ENCODE peak calls at places on chromosomes 7 and 10, in nine cellular contexts. I is A673, C is heart left ventricle, O is astrocyte, D is upper lobe of left lung, P is breast epithelium, T is left ventricle myocardium inferior, F is neural progenitor cell, U is OCI-LY7. A is an unnamed sample.

GRCh38 chr10:70680899-70681730 is 8.8 kb downstream of the ADAMTS14 start:
- DNase-seq in I (no peak), C (no peak), O (no peak), D (no peak), P (no peak), T (no peak), F (no peak), U (no peak), A (no peak)

GRCh38 chr7:48429117-48429516 is 257.9 kb downstream of the ABCA13 start:
- DNase-seq in I (no peak), C (no peak), O (no peak), D (no peak), P (no peak), T (no peak), F (no peak), U (no peak), A (no peak)

GRCh38 chr10:58436071-58436470 is 50.9 kb downstream of the TFAM start:
- DNase-seq in I (peak; percentile 45), C (no peak), O (peak; percentile 50), D (no peak), P (no peak), T (no peak), F (no peak), U (peak; percentile 7), A (peak; percentile 33)

GRCh38 chr10:52772623-52773022 is at the start of gene MBL2:
- DNase-seq in I (no peak), C (no peak), O (no peak), D (no peak), P (no peak), T (no peak), F (no peak), U (no peak), A (no peak)

GRCh38 chr7:128108641-128109423 is 77.6 kb upstream of the LRRC4 start:
- DNase-seq in I (no peak), C (no peak), O (no peak), D (no peak), P (peak; percentile 31), T (no peak), F (no peak), U (peak; percentile 93), A (no peak)

GRCh38 chr10:84224411-84225028 is 824 bp downstream of the LRIT2 start:
- DNase-seq in I (peak; percentile 21), C (no peak), O (no peak), D (no peak), P (no peak), T (no peak), F (peak; percentile 81), U (peak; percentile 7), A (no peak)

GRCh38 chr10:123967626-123968243 is 76.1 kb upstream of the CPXM2 start:
- DNase-seq in I (peak; percentile 65), C (peak; percentile 70), O (peak; percentile 3), D (peak; percentile 88), P (peak; percentile 79), T (peak; percentile 58), F (peak; percentile 87), U (peak; percentile 50), A (peak; percentile 81)

GRCh38 chr7:152158801-152159587 is 133.5 kb downstream of the GALNT11 start:
- DNase-seq in I (no peak), C (no peak), O (no peak), D (no peak), P (no peak), T (no peak), F (no peak), U (peak; percentile 93), A (no peak)

GRCh38 chr7:111126987-111127386 is 36.1 kb downstream of the LRRN3 start:
- DNase-seq in I (no peak), C (no peak), O (peak; percentile 54), D (no peak), P (no peak), T (no peak), F (no peak), U (no peak), A (no peak)

GRCh38 chr7:34622771-34623250 is 35.2 kb upstream of the NPSR1 start:
- DNase-seq in I (no peak), C (no peak), O (no peak), D (no peak), P (no peak), T (no peak), F (no peak), U (no peak), A (no peak)

GRCh38 chr7:133859191-133859590 is 267.9 kb upstream of the LRGUK start:
- DNase-seq in I (peak; percentile 93), C (no peak), O (no peak), D (no peak), P (no peak), T (no peak), F (no peak), U (no peak), A (no peak)

GRCh38 chr7:28556671-28557070 is 144.4 kb downstream of the CREB5 start:
- DNase-seq in I (no peak), C (no peak), O (no peak), D (no peak), P (no peak), T (no peak), F (no peak), U (no peak), A (no peak)

GRCh38 chr7:135650831-135651573 is 11.3 kb upstream of the STMP1 start:
- DNase-seq in I (no peak), C (no peak), O (peak; percentile 94), D (no peak), P (no peak), T (no peak), F (no peak), U (no peak), A (no peak)

GRCh38 chr10:77823811-77824542 is 102.6 kb downstream of the DLG5 start:
- DNase-seq in I (no peak), C (peak; percentile 5), O (no peak), D (no peak), P (no peak), T (no peak), F (no peak), U (no peak), A (no peak)

GRCh38 chr10:5447611-5448071 is 35.3 kb downstream of the NET1 start:
- DNase-seq in I (no peak), C (no peak), O (no peak), D (no peak), P (no peak), T (no peak), F (peak; percentile 33), U (peak; percentile 42), A (no peak)

GRCh38 chr10:5445006-5445405 is 32.6 kb downstream of the NET1 start:
- DNase-seq in I (no peak), C (no peak), O (no peak), D (no peak), P (no peak), T (no peak), F (no peak), U (no peak), A (peak; percentile 64)

GRCh38 chr10:5447071-5447470 is 34.7 kb downstream of the NET1 start:
- DNase-seq in I (no peak), C (no peak), O (peak; percentile 47), D (no peak), P (no peak), T (no peak), F (no peak), U (no peak), A (no peak)

GRCh38 chr10:5448333-5449048 is 36.1 kb downstream of the NET1 start:
- DNase-seq in I (no peak), C (no peak), O (no peak), D (no peak), P (no peak), T (no peak), F (no peak), U (no peak), A (no peak)

GRCh38 chr10:5446390-5446926 is 34.1 kb downstream of the NET1 start:
- DNase-seq in I (peak; percentile 92), C (peak; percentile 93), O (peak; percentile 68), D (peak; percentile 98), P (peak; percentile 90), T (peak; percentile 92), F (peak; percentile 97), U (peak; percentile 87), A (peak; percentile 95)
- TF ChIP-seq CTCF in I (no peak), C (no peak), O (no peak), D (no peak), P (no peak), T (no peak), F (no peak), U (no peak), A (no peak)

GRCh38 chr10:97539523-97540200 is 32.9 kb upstream of the ANKRD2 start:
- DNase-seq in I (no peak), C (peak; percentile 54), O (peak; percentile 85), D (no peak), P (no peak), T (no peak), F (peak; percentile 47), U (no peak), A (no peak)
- H3K4me1 ChIP-seq in I (peaks cover 20% of the 10 kb centered on the region), C (peaks cover 46% of the 10 kb centered on the region), O (peaks cover 59% of the 10 kb centered on the region), D (peaks cover 44% of the 10 kb centered on the region), P (peaks cover 14% of the 10 kb centered on the region), T (peaks cover 62% of the 10 kb centered on the region), F (peaks cover 18% of the 10 kb centered on the region), U (no peaks in the 10 kb centered on the region), A (no peaks in the 10 kb centered on the region)

GRCh38 chr10:86045896-86046295 is 320.7 kb downstream of the GRID1 start:
- DNase-seq in I (no peak), C (no peak), O (no peak), D (no peak), P (no peak), T (no peak), F (no peak), U (no peak), A (no peak)

GRCh38 chr10:86042161-86042560 is 324.4 kb downstream of the GRID1 start:
- DNase-seq in I (no peak), C (no peak), O (no peak), D (no peak), P (no peak), T (no peak), F (no peak), U (no peak), A (no peak)

GRCh38 chr10:86044029-86044428 is 322.6 kb downstream of the GRID1 start:
- DNase-seq in I (no peak), C (no peak), O (no peak), D (no peak), P (no peak), T (no peak), F (no peak), U (no peak), A (no peak)

GRCh38 chr10:86041116-86041515 is 325.5 kb downstream of the GRID1 start:
- DNase-seq in I (no peak), C (no peak), O (no peak), D (no peak), P (no peak), T (no peak), F (no peak), U (no peak), A (no peak)

DNA sequence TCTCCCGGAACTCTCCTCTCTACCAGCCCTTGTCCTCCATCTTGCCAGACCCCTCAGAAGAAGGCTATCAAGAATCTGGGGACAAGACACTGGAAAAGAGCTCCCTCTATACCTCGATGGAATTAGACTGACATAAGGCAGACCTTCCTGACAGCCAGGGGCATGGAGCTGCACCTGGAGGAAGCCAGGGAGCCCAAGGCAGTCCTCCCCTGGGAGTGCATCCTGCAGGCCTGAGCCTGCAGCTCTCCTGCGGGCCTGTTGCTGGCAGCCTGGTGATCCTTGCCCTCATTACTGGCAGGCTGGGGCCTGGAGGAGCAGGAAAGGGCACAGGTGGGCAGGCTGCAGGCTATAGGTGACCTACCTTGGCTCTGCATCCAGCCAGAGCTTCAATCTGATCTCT is 323.4 kb downstream of the GRID1 start:
- DNase-seq in I (no peak), C (no peak), O (no peak), D (no peak), P (no peak), T (no peak), F (no peak), U (no peak), A (no peak)
- TF ChIP-seq CTCF in I (no peak), C (no peak), O (no peak), D (no peak), P (no peak), T (no peak), F (no peak), U (no peak), A (no peak)

GRCh38 chr7:107932851-107933250 is 41.9 kb downstream of the DLD start:
- DNase-seq in I (no peak), C (no peak), O (no peak), D (no peak), P (no peak), T (no peak), F (peak; percentile 71), U (no peak), A (no peak)
- H3K4me1 ChIP-seq in I (peaks cover 28% of the 10 kb centered on the region), C (peaks cover 16% of the 10 kb centered on the region), O (peaks cover 36% of the 10 kb centered on the region), D (no peaks in the 10 kb centered on the region), P (no peaks in the 10 kb centered on the region), T (peaks cover 46% of the 10 kb centered on the region), F (peaks cover 43% of the 10 kb centered on the region), U (no peaks in the 10 kb centered on the region), A (no peaks in the 10 kb centered on the region)

A was measured in mucosa of descending colon.